ENCODE peak calls at places on chromosomes 6 and 20, in seven cellular contexts. G is transverse colon, H is adipocyte, D is neural progenitor cell, Y is aorta, K is mesenchymal stem cell, B is adrenal gland. P is an unnamed sample.

GRCh38 chr6:77401231-77401630 is 62.1 kb downstream of the HTR1B start:
- DNase-seq in D (no peak), G (no peak), Y (no peak), K (no peak), B (no peak), H (no peak), P (no peak)

GRCh38 chr6:165804331-165805066 is 141.5 kb upstream of the PDE10A start:
- DNase-seq in Y (no peak), H (no peak), B (no peak), G (no peak), K (no peak), D (peak; percentile 39), P (no peak)

GRCh38 chr20:50977066-50978045 is 18.7 kb downstream of the MOCS3 start:
- DNase-seq in Y (no peak), G (no peak), D (peak; percentile 15), B (no peak), H (no peak), K (no peak), P (no peak)

GRCh38 chr6:90123796-90124195 is 172.8 kb downstream of the BACH2 start:
- DNase-seq in G (no peak), B (no peak), Y (no peak), H (peak; percentile 1), K (peak; percentile 50), D (no peak), P (no peak)

GRCh38 chr6:31734703-31735500 is 1.4 kb downstream of the CLIC1 start:
- DNase-seq in K (peak; percentile 81), Y (peak; percentile 81), D (peak; percentile 53), G (peak; percentile 84), B (peak; percentile 63), H (peak; percentile 67), P (peak; percentile 54)

GRCh38 chr20:56343861-56344381 is 14.9 kb upstream of the FAM210B start:
- DNase-seq in H (peak; percentile 80), Y (no peak), B (peak; percentile 64), K (peak; percentile 35), D (peak; percentile 89), G (peak; percentile 21), P (peak; percentile 51)

GRCh38 chr6:39587080-39587479 is 138.1 kb downstream of the KIF6 start:
- DNase-seq in G (no peak), H (no peak), Y (no peak), B (no peak), D (no peak), K (no peak), P (no peak)

GRCh38 chr20:56627122-56628014 is 1.7 kb upstream of the TFAP2C start:
- DNase-seq in G (no peak), D (peak; percentile 40), Y (no peak), B (no peak), H (no peak), K (peak; percentile 13), P (no peak)

GRCh38 chr6:30397697-30398096 is 52.7 kb downstream of the RPP21 start:
- DNase-seq in B (no peak), D (peak; percentile 27), G (no peak), K (no peak), H (no peak), Y (no peak), P (no peak)

GRCh38 chr6:39521826-39522377 is 199.4 kb upstream of the KCNK16 start:
- DNase-seq in G (no peak), D (no peak), H (no peak), K (peak; percentile 28), B (no peak), Y (no peak), P (no peak)

GRCh38 chr6:4889701-4890100 is 113.5 kb downstream of the CDYL start:
- DNase-seq in K (no peak), Y (no peak), B (no peak), G (no peak), D (no peak), H (no peak), P (no peak)

GRCh38 chr6:67199425-67199824 is 1435.7 kb upstream of the ADGRB3 start:
- DNase-seq in G (no peak), H (no peak), D (no peak), K (no peak), Y (no peak), B (no peak), P (no peak)

GRCh38 chr20:47792021-47792618 is 6.8 kb upstream of the SULF2 start:
- DNase-seq in D (no peak), Y (peak; percentile 84), B (peak; percentile 52), G (peak; percentile 37), H (peak; percentile 92), K (peak; percentile 98), P (no peak)

GRCh38 chr20:20547221-20547875 is 165.1 kb downstream of the RALGAPA2 start:
- DNase-seq in K (peak; percentile 57), B (no peak), H (no peak), Y (no peak), D (no peak), G (no peak), P (no peak)
- H3K4me1 ChIP-seq in K (no peaks in the 10 kb centered on the region), B (no peaks in the 10 kb centered on the region), H (no peaks in the 10 kb centered on the region), Y (no peaks in the 10 kb centered on the region), D (no peaks in the 10 kb centered on the region), G (peaks cover 34% of the 10 kb centered on the region), P (peaks cover 10% of the 10 kb centered on the region)

GRCh38 chr20:3403741-3404140 is 3.7 kb downstream of the DNAAF9 start:
- DNase-seq in H (no peak), B (no peak), D (no peak), K (no peak), Y (no peak), G (no peak), P (no peak)
- H3K4me1 ChIP-seq in H (peaks cover 8% of the 10 kb centered on the region), B (peaks cover 12% of the 10 kb centered on the region), D (peaks cover 6% of the 10 kb centered on the region), K (peaks cover 5% of the 10 kb centered on the region), Y (no peaks in the 10 kb centered on the region), G (peaks cover 35% of the 10 kb centered on the region), P (peaks cover 24% of the 10 kb centered on the region)

GRCh38 chr6:27754408-27754782 is 157.8 kb downstream of the OR2B2 start:
- DNase-seq in G (no peak), K (no peak), H (no peak), Y (no peak), D (no peak), B (no peak), P (no peak)
- H3K4me1 ChIP-seq in G (peaks cover 26% of the 10 kb centered on the region), K (no peaks in the 10 kb centered on the region), H (no peaks in the 10 kb centered on the region), Y (no peaks in the 10 kb centered on the region), D (peaks cover 33% of the 10 kb centered on the region), B (no peaks in the 10 kb centered on the region), P (peaks cover 23% of the 10 kb centered on the region)

DNA sequence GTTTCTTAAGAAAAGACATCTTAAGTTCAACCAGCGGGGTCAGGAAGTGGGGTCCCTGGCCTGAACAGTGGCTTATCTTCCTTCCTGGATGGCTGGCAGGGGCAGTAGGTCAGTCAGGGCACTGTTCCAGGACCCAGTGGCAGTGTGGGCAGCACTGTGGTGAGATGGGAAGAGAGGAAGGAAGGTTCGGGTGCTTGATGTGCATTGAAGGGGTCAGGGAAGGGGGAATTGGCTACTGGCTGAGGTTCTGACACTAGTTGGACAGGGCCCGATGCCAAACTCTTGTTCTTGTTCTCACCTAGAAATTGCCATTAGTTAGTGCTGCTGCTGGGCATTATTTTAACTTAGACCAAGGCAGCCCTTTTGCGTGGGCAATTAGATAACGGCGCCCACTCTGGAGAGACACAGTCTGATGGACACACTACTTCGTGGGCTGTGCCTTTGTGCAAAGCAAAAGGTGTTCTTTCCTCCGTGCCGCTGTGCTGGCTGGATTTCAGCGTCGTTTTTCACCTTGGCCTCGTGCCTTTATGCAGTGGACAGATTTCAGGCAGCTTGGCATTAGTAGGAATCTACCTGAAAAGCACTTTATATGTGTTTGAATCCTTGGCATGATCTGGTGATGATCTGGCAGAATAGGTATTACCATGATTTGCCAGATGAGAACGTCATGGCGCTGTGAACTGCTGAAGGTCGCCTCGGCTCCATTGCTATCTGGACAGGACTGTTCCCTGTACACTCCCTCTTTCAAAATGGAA is 30.3 kb downstream of the UTRN start:
- DNase-seq in K (no peak), H (no peak), G (no peak), Y (no peak), D (no peak), B (peak; percentile 51), P (peak; percentile 49)
- H3K4me1 ChIP-seq in K (peaks cover 19% of the 10 kb centered on the region), H (peaks cover 31% of the 10 kb centered on the region), G (peaks cover 46% of the 10 kb centered on the region), Y (peaks cover 7% of the 10 kb centered on the region), D (peaks cover 3% of the 10 kb centered on the region), B (peaks cover 21% of the 10 kb centered on the region), P (peaks cover 70% of the 10 kb centered on the region)

GRCh38 chr20:6886065-6886729 is 118.7 kb downstream of the BMP2 start:
- DNase-seq in D (peak; percentile 79), G (no peak), H (no peak), B (no peak), K (no peak), Y (no peak), P (no peak)
- H3K4me1 ChIP-seq in D (peaks cover 31% of the 10 kb centered on the region), G (no peaks in the 10 kb centered on the region), H (no peaks in the 10 kb centered on the region), B (no peaks in the 10 kb centered on the region), K (no peaks in the 10 kb centered on the region), Y (no peaks in the 10 kb centered on the region), P (no peaks in the 10 kb centered on the region)

DNA sequence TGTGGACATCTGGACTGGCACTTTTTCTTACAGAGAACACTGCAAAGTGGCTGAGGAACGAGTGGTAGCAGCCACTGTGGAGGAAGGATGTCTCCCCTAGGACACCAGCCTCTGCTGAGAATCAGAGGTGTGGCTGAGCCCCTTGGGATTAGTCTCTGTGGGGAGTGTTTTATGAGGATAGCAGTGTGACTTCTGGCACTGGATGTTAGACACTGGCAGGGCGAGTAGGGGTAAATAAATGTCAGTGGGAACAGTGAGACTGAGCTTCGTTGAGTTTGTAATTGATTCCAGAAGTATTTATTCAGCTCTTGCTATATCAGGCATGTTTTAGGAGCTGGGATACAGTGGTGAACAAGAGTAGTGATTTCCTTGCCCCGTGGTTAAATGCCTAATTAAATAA is 124.0 kb downstream of the JARID2 start:
- DNase-seq in K (no peak), G (no peak), B (no peak), H (peak; percentile 19), Y (no peak), D (no peak), P (no peak)
- H3K4me1 ChIP-seq in K (peaks cover 5% of the 10 kb centered on the region), G (peaks cover 43% of the 10 kb centered on the region), B (peaks cover 12% of the 10 kb centered on the region), H (peaks cover 22% of the 10 kb centered on the region), Y (no peaks in the 10 kb centered on the region), D (peaks cover 27% of the 10 kb centered on the region), P (peaks cover 82% of the 10 kb centered on the region)

P was measured in stomach.